ENCODE peak calls at places on chromosomes 4 and X, in nine cellular contexts. S, O, X, L, B, R, H, U and P are unnamed samples.

GRCh38 chr4:186765138-186765537 is 41.5 kb upstream of the FAT1 start:
- DNase-seq in S (peak; percentile 67), O (peak; percentile 71), X (peak; percentile 27), L (no peak), B (peak; percentile 36), R (no peak), H (peak; percentile 43), U (no peak), P (no peak)

GRCh38 chrX:44071847-44072545 is 98.8 kb upstream of the NDP start:
- DNase-seq in S (peak; percentile 79), O (peak; percentile 59), X (no peak), L (peak; percentile 79), B (no peak), R (no peak), H (peak; percentile 1), U (no peak), P (no peak)

GRCh38 chrX:107154787-107155620 is 36.4 kb upstream of the RBM41 start:
- DNase-seq in S (peak; percentile 59), O (no peak), X (no peak), L (peak; percentile 85), B (no peak), R (peak; percentile 81), H (peak; percentile 0), U (peak; percentile 5), P (no peak)

GRCh38 chr4:48388504-48389154 is 47.3 kb downstream of the SLAIN2 start:
- DNase-seq in S (peak; percentile 73), O (peak; percentile 48), X (no peak), L (peak; percentile 54), B (no peak), R (no peak), H (peak; percentile 61), U (no peak), P (no peak)

GRCh38 chrX:40748977-40749376 is 13.6 kb upstream of the MED14 start:
- DNase-seq in S (no peak), O (no peak), X (no peak), L (no peak), B (no peak), R (no peak), H (no peak), U (no peak), P (no peak)

GRCh38 chr4:118360101-118360500 is 7.3 kb upstream of the PRSS12 start:
- DNase-seq in S (no peak), O (no peak), X (no peak), L (no peak), B (no peak), R (no peak), H (no peak), U (no peak), P (no peak)

GRCh38 chrX:114619874-114620273 is 36.0 kb downstream of the HTR2C start:
- DNase-seq in S (peak; percentile 8), O (no peak), X (no peak), L (no peak), B (peak; percentile 4), R (peak; percentile 4), H (peak; percentile 1), U (no peak), P (no peak)

GRCh38 chrX:103177561-103177960 is 37.3 kb upstream of the BEX4 start:
- DNase-seq in S (no peak), O (no peak), X (no peak), L (no peak), B (no peak), R (no peak), H (no peak), U (no peak), P (no peak)

GRCh38 chr4:28369504-28369903 is 1508.9 kb downstream of the STIM2 start:
- DNase-seq in S (peak; percentile 56), O (no peak), X (no peak), L (peak; percentile 86), B (no peak), R (no peak), H (peak; percentile 59), U (no peak), P (no peak)

GRCh38 chr4:186669159-186669720 is 54.4 kb downstream of the FAT1 start:
- DNase-seq in S (peak; percentile 72), O (peak; percentile 65), X (peak; percentile 41), L (peak; percentile 81), B (peak; percentile 49), R (peak; percentile 7), H (peak; percentile 86), U (no peak), P (no peak)

GRCh38 chr4:119646347-119647071 is 17.9 kb upstream of the PDE5A start:
- DNase-seq in S (peak; percentile 78), O (no peak), X (no peak), L (no peak), B (no peak), R (no peak), H (peak; percentile 49), U (no peak), P (no peak)

GRCh38 chr4:23476514-23477090 is 413.2 kb downstream of the PPARGC1A start:
- DNase-seq in S (no peak), O (no peak), X (no peak), L (peak; percentile 33), B (no peak), R (no peak), H (no peak), U (no peak), P (no peak)

GRCh38 chr4:74535471-74535870 is 90.5 kb downstream of the AREG start:
- DNase-seq in S (no peak), O (no peak), X (no peak), L (no peak), B (no peak), R (no peak), H (no peak), U (no peak), P (no peak)

GRCh38 chr4:27010334-27010940 is 149.8 kb downstream of the STIM2 start:
- DNase-seq in S (peak; percentile 77), O (peak; percentile 62), X (peak; percentile 65), L (peak; percentile 55), B (peak; percentile 52), R (peak; percentile 75), H (peak; percentile 83), U (peak; percentile 64), P (no peak)

GRCh38 chrX:73847991-73848390 is 285.0 kb downstream of the CHIC1 start:
- DNase-seq in S (no peak), O (no peak), X (no peak), L (no peak), B (no peak), R (peak; percentile 17), H (no peak), U (no peak), P (no peak)
- TF ChIP-seq CTCF in S (no peak), O (no peak), X (peak; percentile 22), L (no peak), B (no peak), R (no peak), H (no peak), U (no peak), P (no peak)

GRCh38 chrX:132634521-132634920 is 145.7 kb upstream of the MBNL3 start:
- DNase-seq in S (no peak), O (no peak), X (no peak), L (no peak), B (no peak), R (no peak), H (no peak), U (no peak), P (no peak)

GRCh38 chrX:132631579-132632232 is 142.9 kb upstream of the MBNL3 start:
- DNase-seq in S (peak; percentile 51), O (peak; percentile 10), X (peak; percentile 8), L (peak; percentile 38), B (no peak), R (peak; percentile 49), H (peak; percentile 48), U (no peak), P (no peak)

GRCh38 chrX:132638313-132638712 is 149.5 kb upstream of the MBNL3 start:
- DNase-seq in S (no peak), O (no peak), X (no peak), L (no peak), B (no peak), R (no peak), H (no peak), U (no peak), P (no peak)

GRCh38 chrX:132636080-132636479 is 147.2 kb upstream of the MBNL3 start:
- DNase-seq in S (peak; percentile 12), O (no peak), X (no peak), L (peak; percentile 25), B (no peak), R (peak; percentile 12), H (peak; percentile 10), U (no peak), P (no peak)
- TF ChIP-seq CTCF in S (no peak), O (peak; percentile 39), X (no peak), L (no peak), B (no peak), R (no peak), H (no peak), U (no peak), P (no peak)

GRCh38 chr4:139617702-139618490 is 47.7 kb upstream of the MGST2 start:
- DNase-seq in S (no peak), O (no peak), X (no peak), L (no peak), B (no peak), R (no peak), H (peak; percentile 31), U (no peak), P (no peak)
- TF ChIP-seq CTCF in S (peak; percentile 45), O (peak; percentile 68), X (peak; percentile 43), L (no peak), B (no peak), R (no peak), H (peak; percentile 49), U (no peak), P (no peak)

DNA sequence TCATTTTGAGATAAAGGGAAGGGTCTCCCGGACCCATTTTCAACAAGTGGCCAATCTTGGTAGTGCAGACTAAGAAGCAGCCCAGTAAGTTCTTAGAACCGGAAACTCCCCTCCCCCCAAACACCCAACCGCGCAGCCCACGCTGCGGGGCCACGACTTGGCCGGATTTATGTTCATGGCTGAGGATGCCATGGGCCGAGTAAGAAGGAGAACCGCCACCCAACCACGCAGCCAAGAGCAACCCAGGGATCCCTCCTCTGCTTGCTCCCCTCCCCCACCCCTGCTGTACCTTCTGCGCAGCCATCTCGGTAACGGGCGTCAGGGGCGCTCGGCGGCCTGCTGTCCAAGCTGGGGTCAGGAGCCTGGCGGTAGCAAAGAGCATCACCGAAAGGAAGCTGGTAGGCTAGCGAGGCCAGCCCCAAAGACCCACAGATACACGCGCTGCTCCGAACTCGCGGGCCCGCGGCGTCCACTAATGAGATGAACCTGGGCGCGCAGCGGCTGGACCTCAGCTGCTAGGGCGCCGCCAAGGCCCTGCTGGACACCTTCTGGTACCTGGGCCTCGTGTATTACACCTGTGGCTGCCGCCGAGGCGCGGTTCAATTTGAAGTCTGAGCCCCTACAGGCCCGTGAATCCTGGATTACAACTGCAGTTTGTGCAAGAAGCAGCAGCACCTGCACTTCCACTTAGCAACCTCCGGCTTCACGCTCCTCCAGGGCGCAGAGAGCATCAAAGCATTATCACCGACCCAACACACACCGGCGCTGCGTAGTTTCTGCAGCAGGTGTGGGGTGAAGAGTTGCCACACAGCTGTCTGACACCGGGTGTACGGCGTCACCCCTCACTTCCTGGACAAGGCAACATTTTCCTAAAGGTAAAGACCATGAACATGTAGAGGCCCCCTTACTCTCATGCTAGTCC is 63.4 kb downstream of the NUDT10 start:
- DNase-seq in S (no peak), O (no peak), X (no peak), L (no peak), B (no peak), R (no peak), H (no peak), U (peak; percentile 59), P (no peak)
- TF ChIP-seq CTCF in S (no peak), O (no peak), X (peak; percentile 5), L (no peak), B (peak; percentile 31), R (no peak), H (no peak), U (peak; percentile 0), P (peak; percentile 20)

GRCh38 chr4:163758032-163758431 is 263.5 kb downstream of the TMA16 start:
- DNase-seq in S (no peak), O (no peak), X (no peak), L (no peak), B (no peak), R (no peak), H (no peak), U (no peak), P (no peak)

GRCh38 chr4:163755013-163755412 is 260.5 kb downstream of the TMA16 start:
- DNase-seq in S (peak; percentile 50), O (peak; percentile 51), X (peak; percentile 5), L (peak; percentile 38), B (no peak), R (peak; percentile 21), H (no peak), U (no peak), P (no peak)
- TF ChIP-seq CTCF in S (peak; percentile 50), O (peak; percentile 77), X (peak; percentile 50), L (peak; percentile 47), B (no peak), R (peak; percentile 36), H (no peak), U (no peak), P (no peak)